ENCODE peak calls at places on chromosomes 7 and 10, in nine cellular contexts. N is activated gamma-delta T cell treated with Interleukin-2 at 50 U/mL for 16 hours, S is NCI-H1092, O is GM12865, G is spleen, K is dorsolateral prefrontal cortex, I is mesenteric fat pad, T is PC-9, D is NCI-H446 treated with DMSO at 0.1 percent for 48 hours. X is an unnamed sample.

GRCh38 chr7:47470567-47471357 is 111.1 kb downstream of the TNS3 start:
- DNase-seq in N (no peak), S (peak), O (no peak), G (no peak), K (no peak), I (no peak), T (no peak), D (no peak), X (no peak)

GRCh38 chr10:118955531-118956252 is 73.8 kb upstream of the NANOS1 start:
- DNase-seq in N (no peak), S (no peak), O (peak), G (no peak), K (no peak), I (peak), T (no peak), D (no peak), X (peak)

GRCh38 chr10:50740351-50740688 is 584 bp downstream of the ASAH2B start:
- DNase-seq in N (peak), S (no peak), O (peak), G (peak), K (no peak), I (no peak), T (peak), D (no peak), X (no peak)

GRCh38 chr7:127413326-127413725 is 20.8 kb upstream of the ZNF800 start:
- DNase-seq in N (no peak), S (no peak), O (no peak), G (no peak), K (no peak), I (no peak), T (no peak), D (no peak), X (no peak)

GRCh38 chr7:153524070-153524601 is 528.1 kb upstream of the DPP6 start:
- DNase-seq in N (no peak), S (no peak), O (no peak), G (no peak), K (no peak), I (no peak), T (no peak), D (no peak), X (no peak)

GRCh38 chr7:91953618-91954017 is 13.0 kb downstream of the AKAP9 start:
- DNase-seq in N (no peak), S (no peak), O (peak), G (no peak), K (no peak), I (no peak), T (no peak), D (no peak), X (no peak)

GRCh38 chr7:117837841-117838240 is 35.4 kb downstream of the CTTNBP2 start:
- DNase-seq in N (no peak), S (no peak), O (peak), G (no peak), K (no peak), I (no peak), T (no peak), D (no peak), X (no peak)

GRCh38 chr7:103150192-103150591 is 1.3 kb upstream of the NAPEPLD start:
- DNase-seq in N (no peak), S (no peak), O (peak), G (no peak), K (no peak), I (no peak), T (peak), D (no peak), X (no peak)

X was measured in CD8-positive, alpha-beta T cell.